ENCODE peak calls at places on chromosomes 4 and X, in seven cellular contexts. Z is stomach, S is endothelial cell, R is WTC11, N is GM20000, Q is dorsolateral prefrontal cortex, O is fibroblast of pulmonary artery. V is an unnamed sample.

GRCh38 chr4:169103966-169104412 is 93.9 kb upstream of the CBR4 start:
- DNase-seq in Z (no peak), S (no peak), R (peak), N (no peak), Q (no peak), O (no peak), V (no peak)

GRCh38 chrX:124736553-124737240 is 390.3 kb downstream of the SH2D1A start:
- DNase-seq in Z (no peak), S (peak), R (peak), N (no peak), Q (no peak), O (no peak), V (no peak)

GRCh38 chr4:174707277-174707676 is 121.8 kb downstream of the GLRA3 start:
- DNase-seq in Z (no peak), S (no peak), R (no peak), N (peak), Q (no peak), O (no peak), V (peak)

GRCh38 chr4:10299601-10300000 is 157.6 kb downstream of the ZNF518B start:
- DNase-seq in Z (no peak), S (no peak), R (no peak), N (no peak), Q (no peak), O (no peak), V (no peak)

GRCh38 chrX:8653956-8654355 is 78.0 kb downstream of the ANOS1 start:
- DNase-seq in Z (no peak), S (no peak), R (no peak), N (no peak), Q (no peak), O (no peak), V (no peak)

GRCh38 chrX:134520860-134521390 is 61.0 kb downstream of the HPRT1 start:
- DNase-seq in Z (no peak), S (peak), R (peak), N (peak), Q (no peak), O (peak), V (peak)

GRCh38 chr4:132384709-132385108 is 764.4 kb upstream of the PCDH10 start:
- DNase-seq in Z (no peak), S (no peak), R (no peak), N (no peak), Q (no peak), O (no peak), V (no peak)

GRCh38 chrX:134338527-134338926 is 101.5 kb downstream of the CCDC160 start:
- DNase-seq in Z (no peak), S (no peak), R (no peak), N (no peak), Q (no peak), O (no peak), V (no peak)

GRCh38 chr4:144421839-144422565 is 224.0 kb upstream of the HHIP start:
- DNase-seq in Z (no peak), S (no peak), R (no peak), N (no peak), Q (no peak), O (peak), V (no peak)

GRCh38 chr4:136036744-136037143 is 1495.5 kb downstream of the PCDH18 start:
- DNase-seq in Z (no peak), S (no peak), R (no peak), N (no peak), Q (no peak), O (peak), V (no peak)

GRCh38 chrX:10085223-10085622 is 71.6 kb upstream of the CLCN4 start:
- DNase-seq in Z (no peak), S (no peak), R (no peak), N (no peak), Q (no peak), O (peak), V (no peak)

GRCh38 chr4:48130100-48130499 is 4.0 kb downstream of the TXK start:
- DNase-seq in Z (no peak), S (no peak), R (no peak), N (no peak), Q (no peak), O (no peak), V (no peak)

GRCh38 chr4:48127231-48127881 is 6.7 kb downstream of the TXK start:
- DNase-seq in Z (no peak), S (no peak), R (no peak), N (no peak), Q (no peak), O (no peak), V (no peak)

GRCh38 chr4:48129307-48130014 is 4.6 kb downstream of the TXK start:
- DNase-seq in Z (no peak), S (no peak), R (no peak), N (no peak), Q (no peak), O (peak), V (peak)

GRCh38 chr4:48126621-48127020 is 7.4 kb downstream of the TXK start:
- DNase-seq in Z (no peak), S (no peak), R (no peak), N (no peak), Q (no peak), O (no peak), V (no peak)

GRCh38 chr4:48127882-48128394 is 6.1 kb downstream of the TXK start:
- DNase-seq in Z (peak), S (peak), R (peak), N (peak), Q (no peak), O (peak), V (peak)
- TF ChIP-seq CTCF in Z (peak), S (peak), R (peak), N (peak), Q (peak), O (peak), V (peak)

GRCh38 chr4:158193171-158193749 is 17.0 kb upstream of the TMEM144 start:
- DNase-seq in Z (no peak), S (no peak), R (no peak), N (peak), Q (no peak), O (peak), V (no peak)
- TF ChIP-seq CTCF in Z (peak), S (peak), R (peak), N (peak), Q (peak), O (peak), V (peak)

DNA sequence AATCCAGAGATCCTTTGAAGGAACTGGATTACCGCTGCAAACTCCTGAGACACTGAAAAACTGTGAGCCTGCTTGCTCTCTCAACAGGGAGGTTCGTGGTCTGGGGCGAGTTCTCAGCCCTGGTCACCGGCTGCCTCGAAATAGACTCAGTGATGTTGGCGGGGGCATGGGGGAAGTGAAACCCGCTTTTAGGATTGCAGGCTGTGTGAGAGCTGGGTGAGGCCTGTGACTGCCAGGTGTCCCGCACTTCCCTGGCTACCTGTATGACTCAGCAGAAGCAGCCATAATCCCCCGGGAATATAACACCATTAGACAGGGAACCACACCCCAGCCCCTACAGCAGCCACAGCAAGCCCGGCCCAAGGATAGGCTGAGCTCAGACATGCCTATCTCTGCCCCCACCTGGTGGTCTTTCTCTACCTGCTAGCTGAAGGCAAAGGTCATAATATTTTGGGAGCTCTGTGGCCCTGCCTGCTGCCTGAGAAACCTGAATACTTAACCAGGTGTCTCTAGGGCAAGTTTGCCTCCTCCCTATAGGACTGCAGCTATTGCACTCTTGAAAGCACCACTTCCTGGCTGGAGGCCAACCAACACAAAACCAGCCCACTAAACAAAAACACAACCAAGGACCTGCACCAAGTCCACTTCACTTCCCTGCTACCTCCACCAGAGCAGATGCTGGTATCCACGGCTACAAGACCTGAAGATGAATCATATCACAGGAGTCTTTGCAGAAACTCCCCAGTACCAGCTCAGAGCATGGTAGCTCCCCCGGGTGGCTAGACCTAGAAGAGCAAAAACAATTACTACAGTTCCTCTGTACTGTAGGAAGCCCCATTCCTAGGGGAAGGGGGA is 202.0 kb downstream of the RRAGB start:
- DNase-seq in Z (no peak), S (no peak), R (no peak), N (peak), Q (no peak), O (no peak), V (peak)
- TF ChIP-seq CTCF in Z (no peak), S (no peak), R (no peak), N (peak), Q (no peak), O (no peak), V (peak)

GRCh38 chr4:128517739-128518510 is 230.3 kb upstream of the PGRMC2 start:
- DNase-seq in Z (peak), S (no peak), R (no peak), N (peak), Q (no peak), O (peak), V (peak)
- TF ChIP-seq CTCF in Z (no peak), S (no peak), R (no peak), N (no peak), Q (no peak), O (no peak), V (no peak)

DNA sequence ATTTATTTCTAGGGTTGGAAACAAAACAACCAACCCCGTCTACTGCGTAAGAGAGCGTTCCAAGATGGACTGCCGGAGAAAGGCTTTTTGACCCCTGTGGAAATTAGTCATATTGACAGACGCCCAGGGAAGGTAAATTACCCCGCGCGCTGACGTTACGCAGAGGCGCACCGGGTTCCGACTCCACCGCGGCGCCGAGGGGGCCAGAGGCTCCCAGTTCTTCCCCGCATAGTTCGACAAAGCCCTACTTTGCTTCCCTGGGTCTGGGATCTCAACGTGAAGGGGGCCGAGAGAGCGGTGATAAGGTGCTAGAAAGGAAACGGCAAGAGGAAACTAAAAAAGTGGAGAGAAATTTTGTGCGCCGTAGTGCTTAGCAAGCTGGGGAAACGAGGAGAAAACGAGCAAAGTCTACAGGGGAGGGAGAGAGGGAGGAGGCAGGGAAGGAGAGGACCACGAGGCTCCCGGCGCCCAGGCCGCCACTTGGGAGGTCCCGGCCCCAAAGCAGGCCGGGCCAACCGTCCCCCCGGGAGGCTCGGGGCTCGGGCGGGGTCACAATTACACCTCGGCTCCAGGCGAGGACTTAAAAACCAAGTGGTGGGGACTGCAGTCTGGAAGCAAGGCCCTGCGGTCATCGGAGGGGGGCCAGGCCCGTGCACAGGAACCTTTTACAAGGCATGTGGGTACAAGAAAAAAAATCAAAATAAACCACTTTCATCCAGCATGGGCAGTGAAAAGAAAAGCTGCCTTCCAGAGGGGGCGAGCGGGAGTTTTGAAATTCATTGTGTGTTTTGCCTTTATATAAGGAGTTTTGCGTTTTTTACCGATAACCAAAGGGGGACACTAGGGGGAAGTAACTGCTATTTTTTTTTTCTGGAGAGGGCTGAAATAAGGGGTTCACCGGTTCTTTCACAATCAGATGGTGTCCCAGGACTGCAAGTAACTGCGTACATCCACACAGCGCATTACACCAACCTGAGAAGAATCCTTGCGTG is 13.1 kb downstream of the HAND2 start:
- DNase-seq in Z (no peak), S (no peak), R (peak), N (no peak), Q (no peak), O (peak), V (no peak)
- TF ChIP-seq CTCF in Z (no peak), S (no peak), R (no peak), N (no peak), Q (no peak), O (no peak), V (no peak)

GRCh38 chrX:42530027-42530426 is 247.9 kb downstream of the PPP1R2C start:
- DNase-seq in Z (no peak), S (no peak), R (no peak), N (no peak), Q (no peak), O (peak), V (no peak)
- TF ChIP-seq CTCF in Z (no peak), S (no peak), R (no peak), N (no peak), Q (no peak), O (peak), V (no peak)

GRCh38 chr4:7328162-7328912 is 106.4 kb downstream of the PSAPL1 start:
- DNase-seq in Z (no peak), S (no peak), R (no peak), N (no peak), Q (peak), O (no peak), V (no peak)
- TF ChIP-seq CTCF in Z (no peak), S (no peak), R (no peak), N (no peak), Q (no peak), O (no peak), V (no peak)

GRCh38 chr4:21198683-21199082 is 498.4 kb downstream of the PACRGL start:
- DNase-seq in Z (no peak), S (no peak), R (no peak), N (no peak), Q (no peak), O (no peak), V (no peak)
- TF ChIP-seq CTCF in Z (no peak), S (no peak), R (no peak), N (no peak), Q (no peak), O (no peak), V (no peak)

DNA sequence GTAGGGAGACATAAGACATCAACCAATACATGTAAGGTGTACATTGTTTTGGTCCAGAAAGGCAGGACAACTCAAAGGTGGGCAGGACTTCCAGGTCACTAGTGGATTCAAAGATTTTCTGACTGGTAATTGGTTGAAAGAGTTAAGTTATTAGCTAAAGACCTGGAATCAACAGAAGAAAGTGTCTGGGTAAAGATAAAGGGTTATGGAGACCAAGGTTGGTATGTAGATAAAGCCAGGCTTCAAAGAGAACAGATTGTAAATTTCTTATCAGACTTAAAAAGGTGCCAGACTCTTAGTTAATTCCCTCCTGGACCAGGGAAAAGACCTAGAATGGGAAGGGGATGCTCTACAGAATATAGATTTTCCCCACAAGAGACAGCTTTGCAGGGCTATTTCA is 28.3 kb upstream of the GAB1 start:
- DNase-seq in Z (no peak), S (no peak), R (no peak), N (no peak), Q (no peak), O (no peak), V (no peak)
- TF ChIP-seq CTCF in Z (no peak), S (no peak), R (no peak), N (no peak), Q (no peak), O (no peak), V (no peak)

GRCh38 chr4:122577808-122578781 is 42.8 kb downstream of the IL21 start:
- DNase-seq in Z (peak), S (peak), R (peak), N (peak), Q (no peak), O (peak), V (peak)
- TF ChIP-seq CTCF in Z (peak), S (peak), R (peak), N (peak), Q (peak), O (peak), V (peak)

V was measured in GM10248.